ENCODE peak calls at places on chromosome 15, in nine cellular contexts. X, R, S, G, I, Z, D, J and Y are unnamed samples.

GRCh38 chr15:58293622-58294550 is 137.9 kb upstream of the LIPC start:
- DNase-seq in X (no peak), R (peak), S (peak), G (no peak), I (no peak), Z (no peak), D (no peak), J (no peak), Y (no peak)

GRCh38 chr15:99979371-99979770 is 246.1 kb upstream of the LYSMD4 start:
- DNase-seq in X (no peak), R (no peak), S (no peak), G (no peak), I (no peak), Z (no peak), D (no peak), J (no peak), Y (no peak)

GRCh38 chr15:93028111-93028631 is 60.8 kb downstream of the RGMA start:
- DNase-seq in X (no peak), R (no peak), S (no peak), G (no peak), I (no peak), Z (peak), D (peak), J (no peak), Y (no peak)

GRCh38 chr15:83602021-83602420 is 51.9 kb upstream of the ADAMTSL3 start:
- DNase-seq in X (no peak), R (no peak), S (no peak), G (no peak), I (no peak), Z (no peak), D (no peak), J (no peak), Y (no peak)

GRCh38 chr15:40069178-40070165 is 30.5 kb upstream of the SRP14 start:
- DNase-seq in X (peak), R (peak), S (peak), G (peak), I (no peak), Z (peak), D (no peak), J (no peak), Y (peak)

GRCh38 chr15:79644091-79644490 is 212.0 kb downstream of the MINAR1 start:
- DNase-seq in X (no peak), R (no peak), S (peak), G (no peak), I (no peak), Z (no peak), D (peak), J (no peak), Y (no peak)

GRCh38 chr15:68389041-68389930 is 42.7 kb downstream of the ITGA11 start:
- DNase-seq in X (no peak), R (no peak), S (no peak), G (no peak), I (peak), Z (peak), D (peak), J (no peak), Y (no peak)

GRCh38 chr15:99445272-99445850 is 120.4 kb upstream of the MEF2A start:
- DNase-seq in X (no peak), R (no peak), S (no peak), G (no peak), I (no peak), Z (no peak), D (no peak), J (no peak), Y (no peak)

GRCh38 chr15:25711691-25712090 is 151.4 kb downstream of the ATP10A start:
- DNase-seq in X (no peak), R (no peak), S (no peak), G (no peak), I (no peak), Z (no peak), D (no peak), J (no peak), Y (no peak)

GRCh38 chr15:68177747-68178146 is 27.4 kb downstream of the CALML4 start:
- DNase-seq in X (no peak), R (no peak), S (peak), G (no peak), I (no peak), Z (no peak), D (no peak), J (no peak), Y (no peak)

GRCh38 chr15:52567886-52568568 is 803 bp downstream of the ARPP19 start:
- DNase-seq in X (no peak), R (peak), S (peak), G (peak), I (no peak), Z (no peak), D (peak), J (no peak), Y (no peak)

GRCh38 chr15:85742186-85742751 is 52.5 kb downstream of the KLHL25 start:
- DNase-seq in X (no peak), R (no peak), S (no peak), G (no peak), I (no peak), Z (peak), D (no peak), J (no peak), Y (no peak)

GRCh38 chr15:85854345-85855097 is 59.8 kb upstream of the KLHL25 start:
- DNase-seq in X (no peak), R (peak), S (peak), G (peak), I (no peak), Z (peak), D (peak), J (no peak), Y (peak)

GRCh38 chr15:38647683-38648082 is 83.1 kb upstream of the RASGRP1 start:
- DNase-seq in X (no peak), R (peak), S (peak), G (no peak), I (no peak), Z (no peak), D (no peak), J (no peak), Y (no peak)

GRCh38 chr15:88166330-88166993 is 90.1 kb downstream of the NTRK3 start:
- DNase-seq in X (no peak), R (peak), S (peak), G (peak), I (peak), Z (no peak), D (no peak), J (no peak), Y (no peak)

GRCh38 chr15:41862515-41863116 is 24.0 kb downstream of the PLA2G4B start:
- DNase-seq in X (no peak), R (no peak), S (no peak), G (peak), I (no peak), Z (peak), D (no peak), J (no peak), Y (no peak)

GRCh38 chr15:49495993-49496747 is 73.1 kb downstream of the FGF7 start:
- DNase-seq in X (no peak), R (no peak), S (peak), G (no peak), I (no peak), Z (no peak), D (no peak), J (no peak), Y (no peak)

GRCh38 chr15:57036352-57036751 is 117.9 kb downstream of the TCF12 start:
- DNase-seq in X (no peak), R (no peak), S (no peak), G (no peak), I (no peak), Z (no peak), D (no peak), J (no peak), Y (no peak)

GRCh38 chr15:87902772-87903388 is 353.7 kb downstream of the NTRK3 start:
- DNase-seq in X (no peak), R (no peak), S (peak), G (no peak), I (no peak), Z (no peak), D (no peak), J (no peak), Y (no peak)

GRCh38 chr15:70234256-70234965 is 136.7 kb upstream of the TLE3 start:
- DNase-seq in X (no peak), R (peak), S (peak), G (no peak), I (no peak), Z (no peak), D (peak), J (no peak), Y (no peak)

GRCh38 chr15:93987068-93987467 is 244.3 kb upstream of the MCTP2 start:
- DNase-seq in X (no peak), R (no peak), S (no peak), G (no peak), I (no peak), Z (no peak), D (peak), J (peak), Y (no peak)

GRCh38 chr15:40279437-40280141 is 3.3 kb downstream of the ANKRD63 start:
- DNase-seq in X (peak), R (peak), S (peak), G (peak), I (peak), Z (peak), D (peak), J (peak), Y (peak)

GRCh38 chr15:67917636-67918035 is 77.8 kb upstream of the RNU6-1 start:
- DNase-seq in X (no peak), R (no peak), S (no peak), G (no peak), I (peak), Z (no peak), D (no peak), J (no peak), Y (no peak)

GRCh38 chr15:85704021-85704420 is 90.7 kb downstream of the KLHL25 start:
- DNase-seq in X (no peak), R (no peak), S (peak), G (no peak), I (no peak), Z (no peak), D (peak), J (no peak), Y (no peak)

GRCh38 chr15:52132066-52132465 is 19.5 kb upstream of the BCL2L10 start:
- DNase-seq in X (no peak), R (no peak), S (no peak), G (no peak), I (no peak), Z (no peak), D (no peak), J (no peak), Y (no peak)

GRCh38 chr15:25717116-25717755 is 145.9 kb downstream of the ATP10A start:
- DNase-seq in X (no peak), R (no peak), S (peak), G (no peak), I (no peak), Z (no peak), D (no peak), J (no peak), Y (no peak)

GRCh38 chr15:45129651-45130129 is at the start of the genes DUOX1 and DUOXA1:
- DNase-seq in X (peak), R (peak), S (no peak), G (no peak), I (no peak), Z (peak), D (no peak), J (no peak), Y (no peak)

GRCh38 chr15:26722621-26723160 is 50.2 kb downstream of the GABRB3 start:
- DNase-seq in X (no peak), R (no peak), S (no peak), G (no peak), I (no peak), Z (no peak), D (no peak), J (no peak), Y (no peak)

GRCh38 chr15:75508741-75509532 is 57.4 kb upstream of the SIN3A start:
- DNase-seq in X (no peak), R (peak), S (peak), G (no peak), I (no peak), Z (no peak), D (peak), J (no peak), Y (no peak)

GRCh38 chr15:68298882-68299381 is 21.4 kb downstream of the FEM1B start:
- DNase-seq in X (no peak), R (no peak), S (peak), G (peak), I (no peak), Z (peak), D (peak), J (no peak), Y (no peak)

GRCh38 chr15:22942306-22942855 is 37.8 kb downstream of the CYFIP1 start:
- DNase-seq in X (no peak), R (no peak), S (no peak), G (no peak), I (no peak), Z (no peak), D (no peak), J (no peak), Y (no peak)